ENCODE peak calls at places on chromosome 1, in nine cellular contexts. H is fibroblast of lung, X is dorsolateral prefrontal cortex, U is foreskin fibroblast, R is esophagus squamous epithelium, S is GM23338, W is suprapubic skin, N is tibial nerve, C is stomach. B is an unnamed sample.

GRCh38 chr1:14791611-14792010 is 193.1 kb downstream of the KAZN start:
- DNase-seq in H (no peak), X (no peak), U (no peak), R (no peak), S (no peak), W (no peak), N (no peak), C (no peak), B (no peak)

GRCh38 chr1:170680428-170680827 is 16.5 kb downstream of the PRRX1 start:
- DNase-seq in H (peak; percentile 80), X (no peak), U (peak; percentile 62), R (no peak), S (no peak), W (no peak), N (no peak), C (no peak), B (no peak)

GRCh38 chr1:64229307-64229706 is 25.9 kb downstream of the UBE2U start:
- DNase-seq in H (no peak), X (no peak), U (no peak), R (no peak), S (no peak), W (no peak), N (no peak), C (no peak), B (no peak)

GRCh38 chr1:8590696-8591351 is 226.6 kb downstream of the RERE start:
- DNase-seq in H (no peak), X (peak; percentile 13), U (peak; percentile 31), R (no peak), S (no peak), W (no peak), N (no peak), C (no peak), B (peak; percentile 14)

GRCh38 chr1:87600070-87600469 is 271.4 kb downstream of the LMO4 start:
- DNase-seq in H (no peak), X (no peak), U (no peak), R (no peak), S (no peak), W (no peak), N (no peak), C (no peak), B (no peak)

GRCh38 chr1:209772116-209772515 is 12.2 kb downstream of the C1orf74 start:
- DNase-seq in H (no peak), X (no peak), U (no peak), R (no peak), S (no peak), W (no peak), N (no peak), C (no peak), B (no peak)

GRCh38 chr1:200248541-200248940 is 161.3 kb downstream of the ZNF281 start:
- DNase-seq in H (no peak), X (no peak), U (no peak), R (no peak), S (no peak), W (no peak), N (no peak), C (no peak), B (no peak)

GRCh38 chr1:178693368-178693767 is 31.7 kb upstream of the RALGPS2 start:
- DNase-seq in H (no peak), X (no peak), U (peak; percentile 55), R (no peak), S (peak; percentile 78), W (no peak), N (no peak), C (no peak), B (no peak)

GRCh38 chr1:41714613-41715389 is 203.9 kb downstream of the HIVEP3 start:
- DNase-seq in H (no peak), X (no peak), U (peak; percentile 31), R (no peak), S (no peak), W (no peak), N (no peak), C (no peak), B (no peak)

GRCh38 chr1:167541610-167542009 is 12.0 kb downstream of the CREG1 start:
- DNase-seq in H (peak; percentile 61), X (no peak), U (peak; percentile 34), R (no peak), S (no peak), W (no peak), N (no peak), C (no peak), B (no peak)

GRCh38 chr1:175629318-175629694 is 114.1 kb downstream of the TNR start:
- DNase-seq in H (no peak), X (no peak), U (no peak), R (no peak), S (peak; percentile 47), W (no peak), N (no peak), C (no peak), B (no peak)

GRCh38 chr1:64110924-64111777 is 92.3 kb upstream of the UBE2U start:
- DNase-seq in H (peak; percentile 20), X (no peak), U (peak; percentile 24), R (no peak), S (no peak), W (no peak), N (no peak), C (no peak), B (no peak)

GRCh38 chr1:119549719-119550141 is 42.7 kb downstream of the HSD3B1 start:
- DNase-seq in H (peak; percentile 58), X (peak; percentile 41), U (peak; percentile 79), R (no peak), S (peak; percentile 95), W (no peak), N (peak; percentile 72), C (peak; percentile 39), B (peak; percentile 93)

GRCh38 chr1:205211839-205212241 is 338 bp upstream of the DSTYK start:
- DNase-seq in H (no peak), X (no peak), U (no peak), R (no peak), S (no peak), W (no peak), N (no peak), C (no peak), B (no peak)
- H3K4me3 ChIP-seq in H (peak overlapping the region; percentile 97), X (peak overlapping the region; percentile 99), U (peak overlapping the region; percentile 92), R (peak overlapping the region; percentile 79), S (peak overlapping the region; percentile 99), W (peak overlapping the region; percentile 89), N (peak overlapping the region; percentile 67), C (peak overlapping the region; percentile 98), B (peak overlapping the region; percentile 82)

GRCh38 chr1:28437260-28437923 is 67.9 kb downstream of the PHACTR4 start:
- DNase-seq in H (peak; percentile 85), X (no peak), U (peak; percentile 87), R (no peak), S (no peak), W (no peak), N (no peak), C (no peak), B (peak; percentile 83)

GRCh38 chr1:28441674-28442073 is 64.2 kb upstream of the RCC1 start:
- DNase-seq in H (peak; percentile 38), X (no peak), U (no peak), R (no peak), S (no peak), W (no peak), N (no peak), C (no peak), B (no peak)

GRCh38 chr1:28439320-28439719 is 66.5 kb upstream of the RCC1 start:
- DNase-seq in H (no peak), X (no peak), U (peak; percentile 29), R (no peak), S (no peak), W (no peak), N (no peak), C (no peak), B (no peak)

GRCh38 chr1:28436211-28436769 is 66.8 kb downstream of the PHACTR4 start:
- DNase-seq in H (no peak), X (no peak), U (no peak), R (no peak), S (no peak), W (no peak), N (no peak), C (no peak), B (no peak)

GRCh38 chr1:28437924-28438699 is 67.7 kb upstream of the RCC1 start:
- DNase-seq in H (peak; percentile 98), X (peak; percentile 31), U (peak; percentile 98), R (peak; percentile 21), S (peak; percentile 58), W (peak; percentile 85), N (peak; percentile 61), C (peak; percentile 76), B (peak; percentile 91)
- H3K4me3 ChIP-seq in H (peak overlapping the region; percentile 41), X (no peak overlapping the region), U (peak overlapping the region; percentile 52), R (peak overlapping the region; percentile 54), S (no peak overlapping the region), W (peak overlapping the region; percentile 35), N (no peak overlapping the region), C (no peak overlapping the region), B (peak overlapping the region; percentile 20)

GRCh38 chr1:181134543-181135461 is 46.3 kb downstream of the IER5 start:
- DNase-seq in H (peak; percentile 89), X (no peak), U (peak; percentile 92), R (no peak), S (no peak), W (no peak), N (no peak), C (peak; percentile 67), B (peak; percentile 48)
- H3K4me3 ChIP-seq in H (no peak overlapping the region), X (no peak overlapping the region), U (no peak overlapping the region), R (no peak overlapping the region), S (no peak overlapping the region), W (peak overlapping the region; percentile 1), N (no peak overlapping the region), C (no peak overlapping the region), B (no peak overlapping the region)

GRCh38 chr1:94234615-94235014 is 2.8 kb downstream of the ARHGAP29 start:
- DNase-seq in H (no peak), X (no peak), U (no peak), R (no peak), S (no peak), W (no peak), N (no peak), C (no peak), B (no peak)

GRCh38 chr1:94237291-94238226 is at the start of gene ARHGAP29:
- DNase-seq in H (peak; percentile 70), X (peak; percentile 55), U (peak; percentile 93), R (no peak), S (peak; percentile 91), W (peak; percentile 85), N (peak; percentile 59), C (peak; percentile 88), B (peak; percentile 82)

GRCh38 chr1:94236630-94237290 is 624 bp downstream of the ARHGAP29 start:
- DNase-seq in H (peak; percentile 55), X (no peak), U (peak; percentile 53), R (no peak), S (peak; percentile 69), W (peak; percentile 82), N (peak; percentile 12), C (peak; percentile 50), B (peak; percentile 64)

GRCh38 chr1:94235189-94236020 is 2.0 kb downstream of the ARHGAP29 start:
- DNase-seq in H (no peak), X (no peak), U (no peak), R (no peak), S (no peak), W (no peak), N (no peak), C (no peak), B (peak; percentile 70)

DNA sequence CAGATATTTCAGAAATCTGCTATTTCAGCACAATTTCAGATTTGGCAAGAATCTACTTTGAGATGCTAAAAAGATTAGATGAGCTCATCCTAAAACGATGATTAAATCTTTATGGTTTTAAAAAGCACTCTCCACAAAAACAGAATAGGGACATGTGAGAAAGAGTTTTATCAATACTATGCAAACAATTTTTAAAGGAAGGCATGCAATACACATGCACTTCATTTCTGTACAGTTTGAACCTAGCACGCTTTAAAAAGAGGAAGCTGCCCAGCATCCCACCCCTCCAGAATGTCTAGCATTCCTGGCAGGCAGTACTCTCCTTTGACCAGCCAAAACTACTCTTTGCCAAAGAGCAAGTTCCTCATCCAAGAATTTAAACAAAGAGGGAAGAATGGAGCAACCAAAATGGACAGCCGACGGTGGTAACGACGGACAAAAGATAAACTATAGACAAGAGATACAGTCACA is 1.3 kb downstream of the ARHGAP29 start:
- DNase-seq in H (peak; percentile 63), X (no peak), U (no peak), R (no peak), S (peak; percentile 41), W (no peak), N (no peak), C (no peak), B (peak; percentile 51)
- H3K4me3 ChIP-seq in H (peak overlapping the region; percentile 63), X (peak overlapping the region; percentile 68), U (peak overlapping the region; percentile 98), R (peak overlapping the region; percentile 89), S (peak overlapping the region; percentile 78), W (peak overlapping the region; percentile 84), N (peak overlapping the region; percentile 78), C (peak overlapping the region; percentile 84), B (peak overlapping the region; percentile 80)

B was measured in SJCRH30.